ENCODE peak calls at places on chromosomes 4 and X, in four cellular contexts. R, X, A and N are unnamed samples.

GRCh38 chr4:76292730-76293129 is 13.8 kb upstream of the STBD1 start:
- DNase-seq in R (no peak), X (no peak), A (no peak), N (no peak)

GRCh38 chr4:147360301-147360700 is 120.6 kb upstream of the EDNRA start:
- DNase-seq in R (no peak), X (no peak), A (no peak), N (no peak)

GRCh38 chr4:7390366-7390765 is 44.4 kb downstream of the PSAPL1 start:
- DNase-seq in R (no peak), X (no peak), A (no peak), N (peak)

GRCh38 chr4:24736066-24736465 is 59.3 kb upstream of the SOD3 start:
- DNase-seq in R (no peak), X (no peak), A (no peak), N (no peak)

GRCh38 chr4:17997129-17997528 is 24.4 kb downstream of the LCORL start:
- DNase-seq in R (no peak), X (no peak), A (no peak), N (no peak)

GRCh38 chr4:168070903-168071302 is 21.4 kb upstream of the ANXA10 start:
- DNase-seq in R (no peak), X (no peak), A (no peak), N (no peak)

GRCh38 chr4:150217192-150217591 is 138.9 kb downstream of the DCLK2 start:
- DNase-seq in R (no peak), X (no peak), A (no peak), N (no peak)

GRCh38 chr4:83639849-83640493 is 104.1 kb downstream of the GPAT3 start:
- DNase-seq in R (no peak), X (peak), A (no peak), N (no peak)

GRCh38 chrX:14235004-14235403 is 205.3 kb upstream of the GEMIN8 start:
- DNase-seq in R (no peak), X (no peak), A (no peak), N (no peak)

GRCh38 chr4:141193516-141193915 is 27.2 kb upstream of the ZNF330 start:
- DNase-seq in R (no peak), X (no peak), A (no peak), N (no peak)

GRCh38 chr4:141884070-141884469 is 247.7 kb downstream of the IL15 start:
- DNase-seq in R (no peak), X (no peak), A (no peak), N (no peak)

GRCh38 chrX:109049903-109050302 is 313.5 kb upstream of the IRS4 start:
- DNase-seq in R (no peak), X (no peak), A (no peak), N (no peak)

GRCh38 chrX:13868481-13869040 is 51.7 kb upstream of the GPM6B start:
- DNase-seq in R (no peak), X (no peak), A (no peak), N (no peak)

GRCh38 chrX:135625995-135626394 is 87.4 kb upstream of the CT45A1 start:
- DNase-seq in R (no peak), X (no peak), A (no peak), N (no peak)

GRCh38 chrX:40646489-40647306 is 663 bp downstream of the CXorf38 start:
- DNase-seq in R (peak), X (no peak), A (peak), N (no peak)

GRCh38 chrX:38318606-38319005 is 8.7 kb downstream of the RPGR start:
- DNase-seq in R (no peak), X (no peak), A (no peak), N (no peak)

GRCh38 chr4:82583897-82584604 is 22.3 kb upstream of the TMEM150C start:
- DNase-seq in R (no peak), X (no peak), A (no peak), N (no peak)

GRCh38 chr4:77152421-77152820 is 4.6 kb upstream of the CCNG2 start:
- DNase-seq in R (no peak), X (no peak), A (no peak), N (no peak)

GRCh38 chrX:103624111-103624510 is 4.7 kb upstream of the TCEAL1 start:
- DNase-seq in R (peak), X (no peak), A (no peak), N (no peak)

GRCh38 chr4:4519296-4519898 is 22.5 kb downstream of the STX18 start:
- DNase-seq in R (no peak), X (no peak), A (no peak), N (no peak)

DNA sequence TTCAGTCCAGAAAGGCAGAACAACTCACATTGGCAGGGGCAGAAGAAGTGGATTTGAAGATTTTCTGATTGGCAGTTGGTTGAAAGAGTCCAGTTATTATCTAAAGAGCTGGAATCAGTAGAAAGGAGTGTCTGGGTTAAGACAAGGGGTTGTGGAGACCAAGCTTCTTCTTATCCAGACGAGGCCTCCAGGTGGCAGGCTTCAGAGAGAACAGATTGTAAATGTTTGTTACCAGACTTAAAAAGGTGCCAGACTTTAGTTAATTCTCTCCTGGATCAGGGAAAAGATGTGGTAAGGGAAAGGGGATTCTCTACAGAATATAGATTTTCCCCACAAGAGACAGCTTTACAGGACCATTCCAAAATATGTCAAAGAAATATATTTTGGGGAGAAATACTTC is 36.7 kb upstream of the TLR3 start:
- DNase-seq in R (no peak), X (no peak), A (no peak), N (no peak)
- TF ChIP-seq CTCF in R (no peak), X (peak), A (no peak), N (no peak)

GRCh38 chr4:88280228-88280795 is 4.0 kb downstream of the PPM1K start:
- DNase-seq in R (no peak), X (no peak), A (no peak), N (no peak)

GRCh38 chr4:88286897-88287296 is 2.5 kb upstream of the PPM1K start:
- DNase-seq in R (no peak), X (no peak), A (no peak), N (no peak)

GRCh38 chr4:88283661-88284377 is 542 bp downstream of the PPM1K start:
- DNase-seq in R (peak), X (peak), A (peak), N (peak)

GRCh38 chr4:88285235-88285505 is 809 bp upstream of the PPM1K start:
- DNase-seq in R (no peak), X (no peak), A (no peak), N (no peak)

GRCh38 chr4:88284378-88285234 is at the start of gene PPM1K:
- DNase-seq in R (peak), X (peak), A (peak), N (peak)
- TF ChIP-seq CTCF in R (no peak), X (peak), A (no peak), N (peak)

GRCh38 chrX:101595739-101596419 is 21.9 kb downstream of the ARMCX6 start:
- DNase-seq in R (no peak), X (peak), A (no peak), N (no peak)
- TF ChIP-seq CTCF in R (peak), X (peak), A (peak), N (peak)

DNA sequence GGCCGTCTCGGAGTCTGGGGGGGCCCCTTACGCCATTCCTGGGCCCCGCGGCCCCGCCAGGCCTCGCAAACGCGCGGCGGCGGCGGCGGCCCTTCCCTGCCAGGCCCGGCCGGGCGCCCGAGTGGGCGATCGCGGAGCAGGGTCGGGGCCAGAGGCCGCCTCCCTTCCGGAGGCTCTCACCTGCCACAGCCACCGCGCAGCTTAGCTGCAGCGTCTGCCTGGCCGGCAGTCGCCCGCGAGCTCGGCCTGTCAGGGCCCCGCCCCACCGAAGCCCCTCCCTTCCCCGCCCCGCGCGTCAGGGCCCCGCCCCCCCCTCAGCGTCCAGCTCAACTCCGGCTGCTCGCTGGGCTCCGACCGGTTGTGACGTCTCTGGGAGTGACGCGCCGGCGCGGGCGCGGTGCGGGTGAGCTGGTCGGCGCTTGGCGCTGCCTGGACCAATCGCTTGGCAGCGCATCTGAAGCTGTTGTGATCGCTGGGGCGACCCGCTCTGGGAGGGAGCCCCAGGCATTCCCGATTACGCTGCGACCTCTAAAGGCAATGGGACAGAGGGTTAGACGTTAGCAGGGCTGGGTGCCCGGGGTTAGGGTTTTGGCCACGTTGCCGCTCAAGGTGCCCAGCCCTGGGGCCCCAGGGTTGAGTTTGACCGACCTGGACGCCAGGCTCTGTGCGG is at the start of gene SLC10A3:
- DNase-seq in R (peak), X (peak), A (peak), N (peak)
- TF ChIP-seq CTCF in R (no peak), X (no peak), A (no peak), N (no peak)